ENCODE peak calls at places on chromosomes 13 and 19, in six cellular contexts. W, C, E, J, Q and N are unnamed samples.

GRCh38 chr13:101718496-101718895 is 266.0 kb downstream of the ITGBL1 start:
- DNase-seq in W (no peak), C (no peak), E (no peak), J (no peak), Q (no peak), N (no peak)

GRCh38 chr13:20136781-20137703 is 23.8 kb downstream of the GJA3 start:
- DNase-seq in W (no peak), C (no peak), E (no peak), J (peak), Q (no peak), N (peak)

GRCh38 chr13:57437587-57437986 is 194.0 kb upstream of the PCDH17 start:
- DNase-seq in W (no peak), C (no peak), E (no peak), J (no peak), Q (no peak), N (peak)

GRCh38 chr13:36275190-36276002 is 22.2 kb downstream of the CCDC169 start:
- DNase-seq in W (peak), C (peak), E (peak), J (no peak), Q (peak), N (no peak)

GRCh38 chr13:95216182-95216581 is 85.1 kb downstream of the ABCC4 start:
- DNase-seq in W (no peak), C (no peak), E (no peak), J (no peak), Q (no peak), N (no peak)

GRCh38 chr19:35613574-35613973 is 1.0 kb downstream of the HAUS5 start:
- DNase-seq in W (no peak), C (no peak), E (no peak), J (no peak), Q (no peak), N (no peak)

GRCh38 chr19:38039966-38040365 is 133.0 kb downstream of the SIPA1L3 start:
- DNase-seq in W (peak), C (peak), E (no peak), J (no peak), Q (no peak), N (no peak)

GRCh38 chr13:79867248-79867647 is 386.3 kb downstream of the NDFIP2 start:
- DNase-seq in W (peak), C (peak), E (no peak), J (no peak), Q (no peak), N (no peak)

GRCh38 chr19:4539697-4540581 is at the start of gene LRG1:
- DNase-seq in W (no peak), C (no peak), E (no peak), J (no peak), Q (peak), N (no peak)

GRCh38 chr13:26664942-26665341 is 95.6 kb downstream of the GPR12 start:
- DNase-seq in W (no peak), C (no peak), E (no peak), J (no peak), Q (no peak), N (no peak)

GRCh38 chr19:7515471-7516226 is at the start of gene ZNF358:
- DNase-seq in W (peak), C (peak), E (peak), J (peak), Q (peak), N (peak)

GRCh38 chr13:24130134-24130792 is 30.3 kb upstream of the SPATA13 start:
- DNase-seq in W (peak), C (peak), E (no peak), J (no peak), Q (no peak), N (no peak)

GRCh38 chr13:66114127-66114526 is 1116.0 kb downstream of the PCDH9 start:
- DNase-seq in W (no peak), C (peak), E (no peak), J (no peak), Q (no peak), N (no peak)

GRCh38 chr13:110685305-110685704 is 20.6 kb downstream of the CARS2 start:
- DNase-seq in W (peak), C (peak), E (no peak), J (no peak), Q (peak), N (no peak)

GRCh38 chr13:20924758-20925394 is 22.3 kb upstream of the XPO4 start:
- DNase-seq in W (peak), C (peak), E (peak), J (peak), Q (peak), N (peak)

GRCh38 chr13:113999618-113999910 is 25.7 kb upstream of the C13orf46 start:
- DNase-seq in W (no peak), C (no peak), E (no peak), J (no peak), Q (no peak), N (no peak)

GRCh38 chr19:339262-339887 is 5.2 kb downstream of the MIER2 start:
- DNase-seq in W (no peak), C (peak), E (no peak), J (no peak), Q (no peak), N (no peak)

GRCh38 chr13:21124853-21125252 is 51.5 kb downstream of the SKA3 start:
- DNase-seq in W (peak), C (peak), E (no peak), J (no peak), Q (no peak), N (peak)

GRCh38 chr19:16951529-16951928 is 62.7 kb downstream of the F2RL3 start:
- DNase-seq in W (no peak), C (peak), E (no peak), J (peak), Q (no peak), N (no peak)

GRCh38 chr13:44322928-44323327 is 50.7 kb upstream of the SERP2 start:
- DNase-seq in W (no peak), C (no peak), E (no peak), J (no peak), Q (peak), N (no peak)

GRCh38 chr13:108508263-108508662 is 121.1 kb upstream of the MYO16 start:
- DNase-seq in W (peak), C (peak), E (peak), J (no peak), Q (no peak), N (peak)

GRCh38 chr13:28423010-28423409 is 71.9 kb downstream of the FLT1 start:
- DNase-seq in W (no peak), C (no peak), E (no peak), J (no peak), Q (no peak), N (no peak)

GRCh38 chr13:21478881-21479808 is 20.0 kb upstream of the ZDHHC20 start:
- DNase-seq in W (peak), C (peak), E (peak), J (no peak), Q (peak), N (no peak)

GRCh38 chr19:39402417-39403297 is 4.0 kb upstream of the ZFP36 start:
- DNase-seq in W (peak), C (peak), E (peak), J (peak), Q (peak), N (peak)

GRCh38 chr19:34261335-34262109 is 7.2 kb downstream of the GARRE1 start:
- DNase-seq in W (no peak), C (no peak), E (no peak), J (no peak), Q (peak), N (no peak)

GRCh38 chr19:57648336-57649003 is 15.5 kb downstream of the ZNF211 start:
- DNase-seq in W (no peak), C (no peak), E (no peak), J (peak), Q (no peak), N (no peak)

GRCh38 chr13:67726979-67727378 is 496.8 kb upstream of the PCDH9 start:
- DNase-seq in W (no peak), C (no peak), E (no peak), J (no peak), Q (no peak), N (no peak)

GRCh38 chr13:93289047-93289446 is 62.4 kb downstream of the GPC6 start:
- DNase-seq in W (no peak), C (peak), E (no peak), J (no peak), Q (no peak), N (no peak)

GRCh38 chr13:93286047-93286446 is 59.4 kb downstream of the GPC6 start:
- DNase-seq in W (no peak), C (no peak), E (no peak), J (no peak), Q (no peak), N (no peak)

GRCh38 chr13:93289842-93290241 is 63.2 kb downstream of the GPC6 start:
- DNase-seq in W (no peak), C (no peak), E (no peak), J (no peak), Q (no peak), N (no peak)

GRCh38 chr13:93293716-93294115 is 67.1 kb downstream of the GPC6 start:
- DNase-seq in W (no peak), C (no peak), E (peak), J (no peak), Q (no peak), N (no peak)

GRCh38 chr13:93290503-93290902 is 63.9 kb downstream of the GPC6 start:
- DNase-seq in W (peak), C (peak), E (no peak), J (no peak), Q (no peak), N (no peak)
- H4K91ac ChIP-seq in W (no peak), C (no peak), E (no peak), J (no peak), Q (no peak), N (no peak)

GRCh38 chr13:99693812-99694211 is 192.5 kb downstream of the TM9SF2 start:
- DNase-seq in W (no peak), C (no peak), E (no peak), J (no peak), Q (no peak), N (no peak)

GRCh38 chr13:99692854-99693253 is 191.6 kb downstream of the TM9SF2 start:
- DNase-seq in W (no peak), C (no peak), E (no peak), J (no peak), Q (no peak), N (no peak)

GRCh38 chr13:99691552-99691951 is 190.3 kb downstream of the TM9SF2 start:
- DNase-seq in W (no peak), C (no peak), E (no peak), J (no peak), Q (no peak), N (no peak)

GRCh38 chr13:99693351-99693750 is 192.1 kb downstream of the TM9SF2 start:
- DNase-seq in W (no peak), C (no peak), E (no peak), J (no peak), Q (no peak), N (no peak)

GRCh38 chr13:99694251-99694650 is 193.0 kb downstream of the TM9SF2 start:
- DNase-seq in W (no peak), C (no peak), E (no peak), J (no peak), Q (no peak), N (no peak)
- H4K91ac ChIP-seq in W (no peak), C (no peak), E (no peak), J (peak), Q (no peak), N (no peak)

DNA sequence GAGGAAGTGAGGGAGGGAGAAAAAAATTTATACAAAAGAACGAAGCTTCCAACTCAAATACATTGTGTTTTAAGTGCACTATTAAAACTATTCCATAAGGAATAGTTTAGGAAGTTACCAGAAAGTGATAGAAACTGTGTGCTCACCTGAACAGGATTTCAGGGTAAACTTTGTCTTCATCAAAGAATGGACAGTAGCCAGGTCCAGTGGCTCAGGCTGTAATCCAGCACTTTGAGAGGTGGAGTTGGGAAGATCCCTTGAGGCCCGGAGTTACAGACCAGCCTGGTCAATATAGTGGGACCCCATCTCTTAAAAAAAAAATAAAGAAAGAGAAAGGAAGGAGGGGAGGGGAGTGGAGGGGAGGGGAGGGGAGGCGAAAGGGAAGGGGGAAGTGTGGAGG is 13.0 kb upstream of the CDADC1 start:
- DNase-seq in W (no peak), C (no peak), E (no peak), J (peak), Q (no peak), N (no peak)
- H4K91ac ChIP-seq in W (no peak), C (no peak), E (no peak), J (no peak), Q (no peak), N (no peak)

GRCh38 chr13:90750021-90750420 is 597.5 kb upstream of the MIR17HG start:
- DNase-seq in W (no peak), C (no peak), E (no peak), J (no peak), Q (no peak), N (no peak)
- H4K91ac ChIP-seq in W (no peak), C (no peak), E (no peak), J (no peak), Q (no peak), N (no peak)

DNA sequence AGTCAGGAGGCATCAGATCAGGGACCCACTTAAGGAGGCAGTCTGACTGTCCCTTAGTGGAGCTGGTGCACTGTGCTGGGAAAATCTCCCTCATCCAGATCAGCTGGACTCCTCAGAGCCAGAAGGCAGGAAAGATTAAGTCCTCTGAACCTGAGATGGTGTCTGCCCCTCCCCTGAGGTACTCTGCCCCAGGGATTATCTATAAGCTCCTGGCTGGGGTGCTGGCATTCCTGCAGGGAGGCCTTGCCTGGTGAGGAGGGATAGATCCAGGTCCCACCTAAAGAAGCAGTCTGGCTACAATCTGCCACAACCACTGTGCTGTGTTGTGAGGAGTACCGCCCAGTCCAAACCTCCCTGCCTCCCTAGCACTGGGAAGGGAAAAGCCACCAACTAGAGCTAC is 81.2 kb downstream of the NHLRC3 start:
- DNase-seq in W (no peak), C (no peak), E (no peak), J (no peak), Q (no peak), N (no peak)
- H4K91ac ChIP-seq in W (no peak), C (no peak), E (no peak), J (no peak), Q (no peak), N (no peak)

GRCh38 chr13:33206425-33206824 is 79.1 kb downstream of the STARD13 start:
- DNase-seq in W (peak), C (peak), E (no peak), J (no peak), Q (no peak), N (no peak)

GRCh38 chr13:33208290-33208990 is 77.1 kb downstream of the STARD13 start:
- DNase-seq in W (peak), C (no peak), E (no peak), J (no peak), Q (peak), N (no peak)

GRCh38 chr13:33207616-33207964 is 78.0 kb downstream of the STARD13 start:
- DNase-seq in W (peak), C (peak), E (no peak), J (no peak), Q (no peak), N (no peak)

GRCh38 chr13:33205804-33206221 is 79.7 kb downstream of the STARD13 start:
- DNase-seq in W (peak), C (peak), E (no peak), J (no peak), Q (no peak), N (no peak)

DNA sequence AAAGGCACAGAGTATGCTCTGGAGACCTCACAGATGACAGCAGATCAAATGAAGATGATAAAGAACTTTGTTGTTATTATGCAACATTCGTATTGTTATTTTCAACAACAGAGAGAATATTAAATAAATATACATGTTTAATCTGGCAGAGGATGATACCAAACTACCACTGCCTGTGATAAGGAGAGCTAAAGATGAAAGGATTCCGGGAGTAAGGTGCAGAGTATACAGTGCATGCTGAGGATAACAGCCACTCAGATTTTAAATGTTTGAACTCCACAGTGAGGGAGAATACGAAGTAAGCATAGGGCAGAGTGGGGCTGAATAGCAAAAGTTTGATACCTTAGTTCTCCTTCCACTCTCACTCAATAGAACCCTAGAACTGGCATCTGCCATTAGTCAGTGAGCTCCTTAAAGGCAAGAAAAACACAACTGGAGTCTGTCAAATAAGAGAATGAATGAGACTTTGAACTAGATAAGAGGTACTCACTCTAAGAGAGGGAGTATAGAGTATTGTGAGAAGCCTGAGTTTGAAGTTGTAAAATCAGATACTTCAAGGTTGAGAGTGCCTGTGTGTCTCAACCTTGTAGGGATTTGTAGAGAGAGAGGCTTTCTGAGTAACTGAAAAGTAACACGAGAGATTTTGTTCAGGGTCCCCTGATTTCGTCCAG is 78.5 kb downstream of the STARD13 start:
- DNase-seq in W (no peak), C (no peak), E (no peak), J (no peak), Q (no peak), N (no peak)
- H4K91ac ChIP-seq in W (no peak), C (peak), E (no peak), J (no peak), Q (no peak), N (no peak)